ENCODE peak calls at places on chromosomes 5 and 9, in six cellular contexts. One of them, this sample, is unnamed.

GRCh38 chr5:134964359-134965270 is 3.1 kb upstream of the CATSPER3 start:
- DNase-seq in CD8-positive, alpha-beta T cell: no peak
- DNase-seq in mesenchymal stem cell: no peak
- DNase-seq in psoas muscle: no peak
- DNase-seq in OCI-LY7: no peak
- DNase-seq in brain microvascular endothelial cell: no peak
- DNase-seq in this sample: no peak

GRCh38 chr5:143262393-143263174 is 140.9 kb downstream of the NR3C1 start:
- DNase-seq in CD8-positive, alpha-beta T cell: no peak
- DNase-seq in mesenchymal stem cell: peak
- DNase-seq in psoas muscle: no peak
- DNase-seq in OCI-LY7: no peak
- DNase-seq in brain microvascular endothelial cell: peak
- DNase-seq in this sample: peak

GRCh38 chr5:124867064-124867707 is 120.7 kb upstream of the ZNF608 start:
- DNase-seq in CD8-positive, alpha-beta T cell: no peak
- DNase-seq in mesenchymal stem cell: peak
- DNase-seq in psoas muscle: no peak
- DNase-seq in OCI-LY7: no peak
- DNase-seq in brain microvascular endothelial cell: peak
- DNase-seq in this sample: no peak

GRCh38 chr5:51416149-51416548 is 32.9 kb downstream of the ISL1 start:
- DNase-seq in CD8-positive, alpha-beta T cell: no peak
- DNase-seq in mesenchymal stem cell: no peak
- DNase-seq in psoas muscle: no peak
- DNase-seq in OCI-LY7: no peak
- DNase-seq in brain microvascular endothelial cell: no peak
- DNase-seq in this sample: no peak

GRCh38 chr9:4923580-4924544 is 61.2 kb upstream of the JAK2 start:
- DNase-seq in CD8-positive, alpha-beta T cell: no peak
- DNase-seq in mesenchymal stem cell: peak
- DNase-seq in psoas muscle: no peak
- DNase-seq in OCI-LY7: peak
- DNase-seq in brain microvascular endothelial cell: no peak
- DNase-seq in this sample: peak

GRCh38 chr9:114988962-114989599 is 58.7 kb upstream of the TNFSF8 start:
- DNase-seq in CD8-positive, alpha-beta T cell: no peak
- DNase-seq in mesenchymal stem cell: peak
- DNase-seq in psoas muscle: no peak
- DNase-seq in OCI-LY7: no peak
- DNase-seq in brain microvascular endothelial cell: no peak
- DNase-seq in this sample: no peak

GRCh38 chr9:129319938-129320481 is 141.9 kb upstream of the IER5L start:
- DNase-seq in CD8-positive, alpha-beta T cell: no peak
- DNase-seq in mesenchymal stem cell: no peak
- DNase-seq in psoas muscle: no peak
- DNase-seq in OCI-LY7: no peak
- DNase-seq in brain microvascular endothelial cell: no peak
- DNase-seq in this sample: no peak

GRCh38 chr9:19161257-19162025 is 34.1 kb upstream of the PLIN2 start:
- DNase-seq in CD8-positive, alpha-beta T cell: peak
- DNase-seq in mesenchymal stem cell: peak
- DNase-seq in psoas muscle: no peak
- DNase-seq in OCI-LY7: no peak
- DNase-seq in brain microvascular endothelial cell: peak
- DNase-seq in this sample: peak

GRCh38 chr5:109619661-109620060 is 70.1 kb upstream of the MAN2A1 start:
- DNase-seq in CD8-positive, alpha-beta T cell: no peak
- DNase-seq in mesenchymal stem cell: no peak
- DNase-seq in psoas muscle: no peak
- DNase-seq in OCI-LY7: no peak
- DNase-seq in brain microvascular endothelial cell: no peak
- DNase-seq in this sample: no peak

GRCh38 chr9:5529683-5530221 is 19.4 kb downstream of the PDCD1LG2 start:
- DNase-seq in CD8-positive, alpha-beta T cell: no peak
- DNase-seq in mesenchymal stem cell: no peak
- DNase-seq in psoas muscle: no peak
- DNase-seq in OCI-LY7: peak
- DNase-seq in brain microvascular endothelial cell: no peak
- DNase-seq in this sample: no peak

GRCh38 chr9:84146893-84147705 is 166.5 kb downstream of the RMI1 start:
- DNase-seq in CD8-positive, alpha-beta T cell: no peak
- DNase-seq in mesenchymal stem cell: peak
- DNase-seq in psoas muscle: no peak
- DNase-seq in OCI-LY7: no peak
- DNase-seq in brain microvascular endothelial cell: no peak
- DNase-seq in this sample: peak

GRCh38 chr9:89036383-89036782 is 45.1 kb downstream of the S1PR3 start:
- DNase-seq in CD8-positive, alpha-beta T cell: no peak
- DNase-seq in mesenchymal stem cell: peak
- DNase-seq in psoas muscle: no peak
- DNase-seq in OCI-LY7: no peak
- DNase-seq in brain microvascular endothelial cell: peak
- DNase-seq in this sample: no peak

GRCh38 chr5:89929834-89930233 is 479.7 kb downstream of the CETN3 start:
- DNase-seq in CD8-positive, alpha-beta T cell: no peak
- DNase-seq in mesenchymal stem cell: peak
- DNase-seq in psoas muscle: no peak
- DNase-seq in OCI-LY7: no peak
- DNase-seq in brain microvascular endothelial cell: no peak
- DNase-seq in this sample: peak

GRCh38 chr9:95029720-95030119 is 287.8 kb downstream of the FANCC start:
- DNase-seq in CD8-positive, alpha-beta T cell: no peak
- DNase-seq in mesenchymal stem cell: no peak
- DNase-seq in psoas muscle: no peak
- DNase-seq in OCI-LY7: no peak
- DNase-seq in brain microvascular endothelial cell: no peak
- DNase-seq in this sample: no peak
- H3K27ac ChIP-seq in CD8-positive, alpha-beta T cell: no peak
- H3K27ac ChIP-seq in mesenchymal stem cell: no peak
- H3K27ac ChIP-seq in psoas muscle: peak
- H3K27ac ChIP-seq in OCI-LY7: no peak
- H3K27ac ChIP-seq in brain microvascular endothelial cell: no peak
- H3K27ac ChIP-seq in this sample: no peak

GRCh38 chr9:35608221-35608620 is 3.2 kb downstream of the TESK1 start:
- DNase-seq in CD8-positive, alpha-beta T cell: no peak
- DNase-seq in mesenchymal stem cell: no peak
- DNase-seq in psoas muscle: no peak
- DNase-seq in OCI-LY7: no peak
- DNase-seq in brain microvascular endothelial cell: no peak
- DNase-seq in this sample: no peak
- H3K27ac ChIP-seq in CD8-positive, alpha-beta T cell: no peak
- H3K27ac ChIP-seq in mesenchymal stem cell: no peak
- H3K27ac ChIP-seq in psoas muscle: no peak
- H3K27ac ChIP-seq in OCI-LY7: no peak
- H3K27ac ChIP-seq in brain microvascular endothelial cell: no peak
- H3K27ac ChIP-seq in this sample: no peak

DNA sequence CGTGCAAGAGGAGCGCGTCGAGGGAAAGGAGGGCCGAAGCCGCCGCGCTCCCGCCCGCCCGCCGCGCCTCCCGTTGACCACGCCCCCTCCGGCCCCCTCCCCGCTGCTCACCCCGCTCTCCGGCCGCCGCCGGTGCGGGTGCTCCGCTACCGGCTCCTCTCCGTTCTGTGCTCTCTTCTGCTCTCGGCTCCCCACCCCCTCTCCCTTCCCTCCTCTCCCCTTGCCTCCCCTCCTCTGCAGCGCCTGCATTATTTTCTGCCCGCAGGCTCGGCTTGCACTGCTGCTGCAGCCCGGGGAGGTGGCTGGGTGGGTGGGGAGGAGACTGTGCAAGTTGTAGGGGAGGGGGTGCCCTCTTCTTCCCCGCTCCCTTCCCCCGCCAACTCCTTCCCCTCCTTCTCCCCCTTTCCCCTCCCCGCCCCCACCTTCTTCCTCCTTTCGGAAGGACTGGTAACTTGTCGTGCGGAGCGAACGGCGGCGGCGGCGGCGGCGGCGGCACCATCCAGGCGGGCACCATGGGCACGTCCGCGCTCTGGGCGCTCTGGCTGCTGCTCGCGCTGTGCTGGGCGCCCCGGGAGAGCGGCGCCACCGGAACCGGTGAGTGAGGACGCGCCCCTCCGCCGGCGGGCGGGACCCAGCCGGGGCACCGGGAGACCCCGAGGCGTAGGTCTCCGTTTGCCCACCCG is at the start of gene VLDLR:
- DNase-seq in CD8-positive, alpha-beta T cell: no peak
- DNase-seq in mesenchymal stem cell: peak
- DNase-seq in psoas muscle: no peak
- DNase-seq in OCI-LY7: no peak
- DNase-seq in brain microvascular endothelial cell: no peak
- DNase-seq in this sample: peak
- H3K27ac ChIP-seq in CD8-positive, alpha-beta T cell: no peak
- H3K27ac ChIP-seq in mesenchymal stem cell: no peak
- H3K27ac ChIP-seq in psoas muscle: peak
- H3K27ac ChIP-seq in OCI-LY7: no peak
- H3K27ac ChIP-seq in brain microvascular endothelial cell: no peak
- H3K27ac ChIP-seq in this sample: no peak

DNA sequence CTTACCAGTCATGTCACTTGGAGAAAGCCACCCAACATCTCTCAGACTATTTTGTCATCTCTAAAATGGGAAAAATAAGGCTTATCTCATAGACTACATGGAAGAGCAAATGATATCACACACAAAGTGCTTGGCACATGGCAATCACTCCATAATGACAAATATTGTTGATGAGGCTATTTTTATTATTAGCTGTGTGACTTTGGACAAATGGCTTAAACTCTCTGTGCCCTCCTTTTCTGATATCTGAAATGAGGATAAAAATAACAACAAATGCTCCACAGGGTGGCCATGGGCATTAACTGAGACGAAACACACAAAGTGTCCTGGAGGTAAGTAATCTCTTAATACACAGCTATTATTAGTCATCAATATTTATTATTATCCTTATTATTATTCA is 125.5 kb upstream of the HAND1 start:
- DNase-seq in CD8-positive, alpha-beta T cell: no peak
- DNase-seq in mesenchymal stem cell: no peak
- DNase-seq in psoas muscle: no peak
- DNase-seq in OCI-LY7: no peak
- DNase-seq in brain microvascular endothelial cell: no peak
- DNase-seq in this sample: no peak
- H3K27ac ChIP-seq in CD8-positive, alpha-beta T cell: no peak
- H3K27ac ChIP-seq in mesenchymal stem cell: no peak
- H3K27ac ChIP-seq in psoas muscle: no peak
- H3K27ac ChIP-seq in OCI-LY7: no peak
- H3K27ac ChIP-seq in brain microvascular endothelial cell: no peak
- H3K27ac ChIP-seq in this sample: no peak

DNA sequence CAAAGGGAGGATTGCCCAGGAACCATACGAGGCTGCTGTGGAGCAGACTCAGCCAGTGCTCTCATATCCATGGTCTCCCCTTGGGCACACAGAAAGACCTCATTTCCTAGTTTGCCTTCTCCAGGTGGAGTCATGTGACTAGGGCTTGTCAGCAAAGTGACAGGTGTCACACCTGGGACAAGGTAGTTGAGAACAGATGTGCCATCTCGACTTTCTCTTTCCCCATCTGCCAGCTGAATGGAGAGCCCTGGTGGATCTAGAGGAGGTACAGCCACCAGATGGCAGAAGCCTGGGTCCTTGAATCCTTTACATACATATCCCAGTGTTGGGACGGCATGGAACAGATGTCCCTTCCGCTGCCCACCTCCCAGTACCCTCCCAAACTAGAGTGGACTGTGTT is 42.9 kb upstream of the ALDOB start:
- DNase-seq in CD8-positive, alpha-beta T cell: no peak
- DNase-seq in mesenchymal stem cell: no peak
- DNase-seq in psoas muscle: no peak
- DNase-seq in OCI-LY7: no peak
- DNase-seq in brain microvascular endothelial cell: no peak
- DNase-seq in this sample: no peak
- H3K27ac ChIP-seq in CD8-positive, alpha-beta T cell: no peak
- H3K27ac ChIP-seq in mesenchymal stem cell: no peak
- H3K27ac ChIP-seq in psoas muscle: no peak
- H3K27ac ChIP-seq in OCI-LY7: no peak
- H3K27ac ChIP-seq in brain microvascular endothelial cell: no peak
- H3K27ac ChIP-seq in this sample: no peak

GRCh38 chr9:37839491-37840461 is 39.2 kb downstream of the DCAF10 start:
- DNase-seq in CD8-positive, alpha-beta T cell: no peak
- DNase-seq in mesenchymal stem cell: no peak
- DNase-seq in psoas muscle: no peak
- DNase-seq in OCI-LY7: no peak
- DNase-seq in brain microvascular endothelial cell: peak
- DNase-seq in this sample: peak
- H3K27ac ChIP-seq in CD8-positive, alpha-beta T cell: no peak
- H3K27ac ChIP-seq in mesenchymal stem cell: no peak
- H3K27ac ChIP-seq in psoas muscle: no peak
- H3K27ac ChIP-seq in OCI-LY7: no peak
- H3K27ac ChIP-seq in brain microvascular endothelial cell: peak
- H3K27ac ChIP-seq in this sample: no peak

DNA sequence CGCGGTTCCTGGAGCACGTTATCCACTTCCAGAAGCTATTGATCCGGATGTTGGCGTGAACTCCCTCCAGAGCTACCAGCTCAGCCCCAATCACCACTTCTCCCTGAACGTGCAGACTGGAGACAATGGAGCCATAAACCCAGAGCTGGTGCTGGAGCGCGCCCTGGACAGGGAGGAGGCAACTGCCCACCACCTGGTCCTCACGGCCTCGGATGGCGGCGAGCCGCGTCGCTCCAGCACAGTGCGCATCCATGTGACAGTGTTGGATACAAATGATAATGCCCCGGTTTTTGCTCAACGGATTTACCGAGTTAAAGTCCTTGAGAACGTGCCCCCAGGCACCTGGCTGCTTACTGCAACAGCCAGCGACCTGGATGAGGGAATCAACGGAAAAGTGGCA is 809 bp downstream of the PCDHGA9 start:
- DNase-seq in CD8-positive, alpha-beta T cell: no peak
- DNase-seq in mesenchymal stem cell: no peak
- DNase-seq in psoas muscle: no peak
- DNase-seq in OCI-LY7: no peak
- DNase-seq in brain microvascular endothelial cell: no peak
- DNase-seq in this sample: no peak
- H3K27ac ChIP-seq in CD8-positive, alpha-beta T cell: no peak
- H3K27ac ChIP-seq in mesenchymal stem cell: no peak
- H3K27ac ChIP-seq in psoas muscle: no peak
- H3K27ac ChIP-seq in OCI-LY7: no peak
- H3K27ac ChIP-seq in brain microvascular endothelial cell: no peak
- H3K27ac ChIP-seq in this sample: no peak

DNA sequence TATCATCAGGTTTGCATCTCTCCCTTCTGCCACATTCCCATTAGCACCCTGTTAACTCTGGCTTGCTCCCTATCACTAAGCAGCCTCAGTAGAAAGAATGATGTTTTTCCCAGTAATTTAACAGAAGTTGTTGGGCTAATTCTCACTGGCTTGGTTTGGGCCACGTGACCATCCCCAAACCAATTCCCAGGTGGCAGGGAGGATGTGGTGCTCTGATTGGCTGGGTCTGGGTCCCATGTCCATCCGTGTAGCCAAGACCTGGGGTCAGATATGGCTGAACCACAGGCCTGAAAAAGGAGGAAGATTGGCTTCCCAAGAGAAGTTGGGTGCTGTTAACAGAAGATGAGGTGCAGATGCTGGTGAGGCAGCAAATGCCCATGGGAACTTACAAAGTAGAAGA is 122.0 kb downstream of the BOD1 start:
- DNase-seq in CD8-positive, alpha-beta T cell: no peak
- DNase-seq in mesenchymal stem cell: no peak
- DNase-seq in psoas muscle: no peak
- DNase-seq in OCI-LY7: no peak
- DNase-seq in brain microvascular endothelial cell: no peak
- DNase-seq in this sample: no peak
- H3K27ac ChIP-seq in CD8-positive, alpha-beta T cell: no peak
- H3K27ac ChIP-seq in mesenchymal stem cell: no peak
- H3K27ac ChIP-seq in psoas muscle: no peak
- H3K27ac ChIP-seq in OCI-LY7: no peak
- H3K27ac ChIP-seq in brain microvascular endothelial cell: no peak
- H3K27ac ChIP-seq in this sample: no peak

GRCh38 chr9:80204054-80204453 is 632.3 kb downstream of the TLE4 start:
- DNase-seq in CD8-positive, alpha-beta T cell: no peak
- DNase-seq in mesenchymal stem cell: no peak
- DNase-seq in psoas muscle: no peak
- DNase-seq in OCI-LY7: no peak
- DNase-seq in brain microvascular endothelial cell: no peak
- DNase-seq in this sample: no peak
- H3K27ac ChIP-seq in CD8-positive, alpha-beta T cell: no peak
- H3K27ac ChIP-seq in mesenchymal stem cell: no peak
- H3K27ac ChIP-seq in psoas muscle: no peak
- H3K27ac ChIP-seq in OCI-LY7: no peak
- H3K27ac ChIP-seq in brain microvascular endothelial cell: no peak
- H3K27ac ChIP-seq in this sample: no peak